ENCODE peak calls at places on chromosome 11, in six cellular contexts. V is right cardiac atrium; C is CD4-positive, alpha-beta T cell; W is caudate nucleus; H is GM04503; T is SJSA1. G is an unnamed sample.
A peak's percentile ranks its signal among the peaks of the same experiment; 100 is the strongest.

GRCh38 chr11:63404536-63404935 is 35.0 kb downstream of the SLC22A9 start:
- DNase-seq in V (no peak), C (no peak), W (no peak), H (no peak), T (no peak), G (no peak)

GRCh38 chr11:101407324-101407723 is 176.5 kb downstream of the TRPC6 start:
- DNase-seq in V (no peak), C (no peak), W (no peak), H (peak; percentile 18), T (no peak), G (no peak)

GRCh38 chr11:63845305-63845704 is 6.4 kb downstream of the MARK2 start:
- DNase-seq in V (no peak), C (no peak), W (no peak), H (peak; percentile 44), T (peak; percentile 38), G (no peak)

GRCh38 chr11:69121621-69122336 is 34.0 kb upstream of the SMIM38 start:
- DNase-seq in V (no peak), C (no peak), W (no peak), H (no peak), T (no peak), G (no peak)

GRCh38 chr11:65854871-65855837 is 2.8 kb downstream of the CFL1 start:
- DNase-seq in V (peak; percentile 66), C (no peak), W (no peak), H (no peak), T (no peak), G (no peak)

GRCh38 chr11:2762451-2762850 is 62.7 kb upstream of the KCNQ1OT1 start:
- DNase-seq in V (no peak), C (no peak), W (no peak), H (no peak), T (no peak), G (no peak)

GRCh38 chr11:88164806-88165205 is 10.4 kb downstream of the RAB38 start:
- DNase-seq in V (no peak), C (no peak), W (no peak), H (no peak), T (no peak), G (no peak)

GRCh38 chr11:17414992-17415391 is 26.5 kb upstream of the KCNJ11 start:
- DNase-seq in V (no peak), C (no peak), W (no peak), H (no peak), T (no peak), G (no peak)

GRCh38 chr11:120532511-120533196 is 21.1 kb downstream of the GRIK4 start:
- DNase-seq in V (no peak), C (no peak), W (no peak), H (peak; percentile 37), T (peak; percentile 7), G (no peak)

GRCh38 chr11:7577883-7578242 is 64.1 kb downstream of the PPFIBP2 start:
- DNase-seq in V (no peak), C (no peak), W (no peak), H (no peak), T (peak; percentile 44), G (no peak)

GRCh38 chr11:118930152-118930712 is 4.5 kb upstream of the BCL9L start:
- DNase-seq in V (peak; percentile 89), C (peak; percentile 76), W (peak; percentile 80), H (no peak), T (peak; percentile 56), G (peak; percentile 78)

GRCh38 chr11:27524155-27524554 is 17.6 kb upstream of the LIN7C start:
- DNase-seq in V (no peak), C (no peak), W (no peak), H (peak; percentile 22), T (peak; percentile 46), G (no peak)

GRCh38 chr11:17544181-17544622 is at the start of gene USH1C:
- DNase-seq in V (peak; percentile 74), C (no peak), W (no peak), H (no peak), T (no peak), G (peak; percentile 13)

GRCh38 chr11:115155978-115156377 is 348.2 kb downstream of the CADM1 start:
- DNase-seq in V (no peak), C (no peak), W (no peak), H (no peak), T (no peak), G (no peak)

G was measured in substantia nigra.